ENCODE peak calls at places on chromosomes 16 and 17, in six cellular contexts. One of them, this sample, is unnamed.

GRCh38 chr17:15081008-15081407 is 184.1 kb downstream of the PMP22 start:
- DNase-seq in activated CD8-positive, alpha-beta T cell treated with anti-CD3 and anti-CD28 coated beads for 36 hours: no peak
- DNase-seq in ovary: no peak
- DNase-seq in tibial artery: no peak
- DNase-seq in Calu3: no peak
- DNase-seq in suprapubic skin: no peak
- DNase-seq in this sample: no peak

GRCh38 chr17:3865166-3865565 is 19.1 kb upstream of the NCBP3 start:
- DNase-seq in Calu3: no peak
- DNase-seq in ovary: no peak
- DNase-seq in tibial artery: no peak
- DNase-seq in suprapubic skin: no peak
- DNase-seq in activated CD8-positive, alpha-beta T cell treated with anti-CD3 and anti-CD28 coated beads for 36 hours: no peak
- DNase-seq in this sample: no peak

GRCh38 chr17:31096106-31096436 is 1.3 kb downstream of the NF1 start:
- DNase-seq in activated CD8-positive, alpha-beta T cell treated with anti-CD3 and anti-CD28 coated beads for 36 hours: no peak
- DNase-seq in suprapubic skin: no peak
- DNase-seq in ovary: no peak
- DNase-seq in tibial artery: no peak
- DNase-seq in Calu3: no peak
- DNase-seq in this sample: no peak

GRCh38 chr17:10815318-10815717 is 11.4 kb upstream of the TMEM238L start:
- DNase-seq in tibial artery: no peak
- DNase-seq in ovary: no peak
- DNase-seq in Calu3: no peak
- DNase-seq in suprapubic skin: no peak
- DNase-seq in activated CD8-positive, alpha-beta T cell treated with anti-CD3 and anti-CD28 coated beads for 36 hours: no peak
- DNase-seq in this sample: no peak

GRCh38 chr17:55390364-55390977 is 31.2 kb downstream of the MMD start:
- DNase-seq in ovary: no peak
- DNase-seq in suprapubic skin: no peak
- DNase-seq in tibial artery: no peak
- DNase-seq in Calu3: no peak
- DNase-seq in activated CD8-positive, alpha-beta T cell treated with anti-CD3 and anti-CD28 coated beads for 36 hours: no peak
- DNase-seq in this sample: no peak

GRCh38 chr16:19284207-19284606 is 1.3 kb upstream of the CLEC19A start:
- DNase-seq in suprapubic skin: no peak
- DNase-seq in tibial artery: no peak
- DNase-seq in ovary: no peak
- DNase-seq in activated CD8-positive, alpha-beta T cell treated with anti-CD3 and anti-CD28 coated beads for 36 hours: no peak
- DNase-seq in Calu3: peak; percentile 56
- DNase-seq in this sample: no peak

GRCh38 chr17:82247856-82248671 is 19.2 kb downstream of the SLC16A3 start:
- DNase-seq in ovary: peak; percentile 20
- DNase-seq in Calu3: no peak
- DNase-seq in suprapubic skin: no peak
- DNase-seq in tibial artery: no peak
- DNase-seq in activated CD8-positive, alpha-beta T cell treated with anti-CD3 and anti-CD28 coated beads for 36 hours: no peak
- DNase-seq in this sample: no peak

GRCh38 chr17:69187294-69187693 is 41.3 kb downstream of the ABCA10 start:
- DNase-seq in Calu3: no peak
- DNase-seq in ovary: no peak
- DNase-seq in suprapubic skin: no peak
- DNase-seq in tibial artery: no peak
- DNase-seq in activated CD8-positive, alpha-beta T cell treated with anti-CD3 and anti-CD28 coated beads for 36 hours: no peak
- DNase-seq in this sample: no peak

GRCh38 chr17:65349916-65350315 is 211.5 kb downstream of the AXIN2 start:
- DNase-seq in ovary: no peak
- DNase-seq in activated CD8-positive, alpha-beta T cell treated with anti-CD3 and anti-CD28 coated beads for 36 hours: no peak
- DNase-seq in tibial artery: no peak
- DNase-seq in Calu3: no peak
- DNase-seq in suprapubic skin: no peak
- DNase-seq in this sample: no peak

GRCh38 chr16:57092786-57093301 is 461 bp downstream of the CPNE2 start:
- DNase-seq in ovary: peak; percentile 65
- DNase-seq in activated CD8-positive, alpha-beta T cell treated with anti-CD3 and anti-CD28 coated beads for 36 hours: peak; percentile 50
- DNase-seq in tibial artery: no peak
- DNase-seq in suprapubic skin: no peak
- DNase-seq in Calu3: peak; percentile 74
- DNase-seq in this sample: no peak

GRCh38 chr16:50436271-50436670 is 67.5 kb upstream of the BRD7 start:
- DNase-seq in suprapubic skin: no peak
- DNase-seq in Calu3: no peak
- DNase-seq in ovary: no peak
- DNase-seq in tibial artery: no peak
- DNase-seq in activated CD8-positive, alpha-beta T cell treated with anti-CD3 and anti-CD28 coated beads for 36 hours: no peak
- DNase-seq in this sample: no peak

GRCh38 chr16:81585785-81586184 is 141.2 kb downstream of the CMIP start:
- DNase-seq in Calu3: peak; percentile 45
- DNase-seq in tibial artery: no peak
- DNase-seq in activated CD8-positive, alpha-beta T cell treated with anti-CD3 and anti-CD28 coated beads for 36 hours: no peak
- DNase-seq in suprapubic skin: no peak
- DNase-seq in ovary: no peak
- DNase-seq in this sample: no peak

GRCh38 chr17:81049372-81049911 is 14.5 kb downstream of the BAIAP2 start:
- DNase-seq in ovary: no peak
- DNase-seq in tibial artery: no peak
- DNase-seq in activated CD8-positive, alpha-beta T cell treated with anti-CD3 and anti-CD28 coated beads for 36 hours: peak; percentile 55
- DNase-seq in suprapubic skin: no peak
- DNase-seq in Calu3: peak; percentile 36
- DNase-seq in this sample: no peak

GRCh38 chr17:7579001-7579838 is at the start of gene CD68:
- DNase-seq in ovary: peak; percentile 35
- DNase-seq in activated CD8-positive, alpha-beta T cell treated with anti-CD3 and anti-CD28 coated beads for 36 hours: peak; percentile 91
- DNase-seq in Calu3: peak; percentile 76
- DNase-seq in suprapubic skin: no peak
- DNase-seq in tibial artery: peak; percentile 91
- DNase-seq in this sample: no peak

GRCh38 chr16:68230956-68231355 is 5.0 kb downstream of the ESRP2 start:
- DNase-seq in activated CD8-positive, alpha-beta T cell treated with anti-CD3 and anti-CD28 coated beads for 36 hours: no peak
- DNase-seq in tibial artery: no peak
- DNase-seq in ovary: peak; percentile 18
- DNase-seq in Calu3: no peak
- DNase-seq in suprapubic skin: peak; percentile 56
- DNase-seq in this sample: no peak

GRCh38 chr17:49913226-49914095 is 55.5 kb upstream of the DLX4 start:
- DNase-seq in Calu3: no peak
- DNase-seq in ovary: no peak
- DNase-seq in tibial artery: no peak
- DNase-seq in suprapubic skin: no peak
- DNase-seq in activated CD8-positive, alpha-beta T cell treated with anti-CD3 and anti-CD28 coated beads for 36 hours: no peak
- DNase-seq in this sample: no peak

GRCh38 chr17:1002771-1003555 is 6.0 kb downstream of the TIMM22 start:
- DNase-seq in ovary: no peak
- DNase-seq in activated CD8-positive, alpha-beta T cell treated with anti-CD3 and anti-CD28 coated beads for 36 hours: no peak
- DNase-seq in tibial artery: no peak
- DNase-seq in suprapubic skin: no peak
- DNase-seq in Calu3: no peak
- DNase-seq in this sample: no peak

GRCh38 chr16:51524555-51525373 is 373.7 kb upstream of the SALL1 start:
- DNase-seq in ovary: no peak
- DNase-seq in tibial artery: no peak
- DNase-seq in Calu3: peak; percentile 46
- DNase-seq in suprapubic skin: no peak
- DNase-seq in activated CD8-positive, alpha-beta T cell treated with anti-CD3 and anti-CD28 coated beads for 36 hours: no peak
- DNase-seq in this sample: no peak

GRCh38 chr17:69762359-69762758 is 312.7 kb upstream of the KCNJ16 start:
- DNase-seq in ovary: no peak
- DNase-seq in suprapubic skin: no peak
- DNase-seq in tibial artery: no peak
- DNase-seq in Calu3: no peak
- DNase-seq in activated CD8-positive, alpha-beta T cell treated with anti-CD3 and anti-CD28 coated beads for 36 hours: no peak
- DNase-seq in this sample: no peak

GRCh38 chr17:41873559-41874292 is 8.5 kb upstream of the KLHL11 start:
- DNase-seq in activated CD8-positive, alpha-beta T cell treated with anti-CD3 and anti-CD28 coated beads for 36 hours: no peak
- DNase-seq in suprapubic skin: no peak
- DNase-seq in Calu3: no peak
- DNase-seq in tibial artery: no peak
- DNase-seq in ovary: no peak
- DNase-seq in this sample: no peak

GRCh38 chr17:15351925-15352324 is 10.5 kb upstream of the TEKT3 start:
- DNase-seq in ovary: no peak
- DNase-seq in suprapubic skin: no peak
- DNase-seq in Calu3: no peak
- DNase-seq in tibial artery: peak; percentile 48
- DNase-seq in activated CD8-positive, alpha-beta T cell treated with anti-CD3 and anti-CD28 coated beads for 36 hours: no peak
- DNase-seq in this sample: no peak

GRCh38 chr16:89815639-89816348 is 653 bp downstream of the FANCA start:
- DNase-seq in suprapubic skin: no peak
- DNase-seq in tibial artery: no peak
- DNase-seq in Calu3: peak; percentile 24
- DNase-seq in ovary: no peak
- DNase-seq in activated CD8-positive, alpha-beta T cell treated with anti-CD3 and anti-CD28 coated beads for 36 hours: peak; percentile 28
- DNase-seq in this sample: no peak

GRCh38 chr17:57946798-57947358 is 8.3 kb downstream of the CUEDC1 start:
- DNase-seq in suprapubic skin: no peak
- DNase-seq in Calu3: peak; percentile 57
- DNase-seq in activated CD8-positive, alpha-beta T cell treated with anti-CD3 and anti-CD28 coated beads for 36 hours: peak; percentile 50
- DNase-seq in ovary: peak; percentile 49
- DNase-seq in tibial artery: no peak
- DNase-seq in this sample: no peak

GRCh38 chr17:801660-802059 is 19.5 kb downstream of the MRM3 start:
- DNase-seq in Calu3: no peak
- DNase-seq in ovary: no peak
- DNase-seq in suprapubic skin: no peak
- DNase-seq in activated CD8-positive, alpha-beta T cell treated with anti-CD3 and anti-CD28 coated beads for 36 hours: no peak
- DNase-seq in tibial artery: no peak
- DNase-seq in this sample: no peak

GRCh38 chr17:7882068-7882467 is 6.5 kb upstream of the CHD3 start:
- DNase-seq in Calu3: no peak
- DNase-seq in activated CD8-positive, alpha-beta T cell treated with anti-CD3 and anti-CD28 coated beads for 36 hours: no peak
- DNase-seq in suprapubic skin: peak; percentile 62
- DNase-seq in tibial artery: no peak
- DNase-seq in ovary: no peak
- DNase-seq in this sample: no peak

GRCh38 chr16:9256196-9256595 is 164.8 kb downstream of the HAPSTR1 start:
- DNase-seq in ovary: no peak
- DNase-seq in suprapubic skin: no peak
- DNase-seq in Calu3: peak; percentile 70
- DNase-seq in activated CD8-positive, alpha-beta T cell treated with anti-CD3 and anti-CD28 coated beads for 36 hours: peak; percentile 64
- DNase-seq in tibial artery: no peak
- DNase-seq in this sample: no peak

GRCh38 chr17:17767497-17768286 is 69.1 kb downstream of the SREBF1 start:
- DNase-seq in Calu3: no peak
- DNase-seq in ovary: no peak
- DNase-seq in activated CD8-positive, alpha-beta T cell treated with anti-CD3 and anti-CD28 coated beads for 36 hours: no peak
- DNase-seq in suprapubic skin: no peak
- DNase-seq in tibial artery: no peak
- DNase-seq in this sample: no peak

GRCh38 chr17:17766351-17767095 is 70.3 kb downstream of the SREBF1 start:
- DNase-seq in ovary: no peak
- DNase-seq in suprapubic skin: no peak
- DNase-seq in Calu3: no peak
- DNase-seq in tibial artery: no peak
- DNase-seq in activated CD8-positive, alpha-beta T cell treated with anti-CD3 and anti-CD28 coated beads for 36 hours: no peak
- DNase-seq in this sample: no peak

GRCh38 chr17:17765359-17765758 is 71.4 kb downstream of the SREBF1 start:
- DNase-seq in activated CD8-positive, alpha-beta T cell treated with anti-CD3 and anti-CD28 coated beads for 36 hours: no peak
- DNase-seq in ovary: no peak
- DNase-seq in Calu3: no peak
- DNase-seq in suprapubic skin: no peak
- DNase-seq in tibial artery: no peak
- DNase-seq in this sample: no peak

GRCh38 chr17:17767096-17767470 is 69.7 kb downstream of the SREBF1 start:
- DNase-seq in ovary: no peak
- DNase-seq in tibial artery: no peak
- DNase-seq in Calu3: no peak
- DNase-seq in activated CD8-positive, alpha-beta T cell treated with anti-CD3 and anti-CD28 coated beads for 36 hours: no peak
- DNase-seq in suprapubic skin: no peak
- DNase-seq in this sample: no peak

GRCh38 chr17:17765921-17766320 is 70.9 kb downstream of the SREBF1 start:
- DNase-seq in tibial artery: no peak
- DNase-seq in Calu3: no peak
- DNase-seq in activated CD8-positive, alpha-beta T cell treated with anti-CD3 and anti-CD28 coated beads for 36 hours: no peak
- DNase-seq in ovary: no peak
- DNase-seq in suprapubic skin: no peak
- DNase-seq in this sample: no peak
- TF ChIP-seq CTCF in tibial artery: no peak
- TF ChIP-seq CTCF in Calu3: no peak
- TF ChIP-seq CTCF in activated CD8-positive, alpha-beta T cell treated with anti-CD3 and anti-CD28 coated beads for 36 hours: no peak
- TF ChIP-seq CTCF in ovary: no peak
- TF ChIP-seq CTCF in suprapubic skin: no peak
- TF ChIP-seq CTCF in this sample: no peak

DNA sequence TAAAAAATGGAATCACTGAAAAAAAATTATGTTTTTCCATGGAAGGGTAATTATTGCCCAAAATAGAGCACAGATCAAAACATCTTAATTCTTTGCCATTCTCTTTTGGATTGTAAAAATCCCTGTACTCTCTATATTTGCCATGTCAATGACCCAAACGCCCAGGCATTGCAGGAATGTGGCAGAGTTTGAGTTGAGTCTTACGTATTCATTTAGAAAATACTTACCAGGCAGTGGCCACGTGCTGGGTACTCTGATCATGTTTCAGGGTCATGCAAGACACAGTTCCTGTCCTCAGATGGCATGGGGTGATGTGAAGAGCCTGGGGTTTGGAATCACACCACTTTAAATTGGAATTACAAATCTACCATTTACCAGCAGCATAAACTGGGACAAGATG is 267.7 kb downstream of the ABCC12 start:
- DNase-seq in activated CD8-positive, alpha-beta T cell treated with anti-CD3 and anti-CD28 coated beads for 36 hours: no peak
- DNase-seq in tibial artery: no peak
- DNase-seq in Calu3: peak; percentile 32
- DNase-seq in suprapubic skin: no peak
- DNase-seq in ovary: no peak
- DNase-seq in this sample: no peak
- TF ChIP-seq CTCF in activated CD8-positive, alpha-beta T cell treated with anti-CD3 and anti-CD28 coated beads for 36 hours: no peak
- TF ChIP-seq CTCF in tibial artery: no peak
- TF ChIP-seq CTCF in Calu3: no peak
- TF ChIP-seq CTCF in suprapubic skin: no peak
- TF ChIP-seq CTCF in ovary: no peak
- TF ChIP-seq CTCF in this sample: no peak

GRCh38 chr17:77741109-77741508 is 217.4 kb upstream of the TNRC6C start:
- DNase-seq in ovary: no peak
- DNase-seq in suprapubic skin: peak; percentile 57
- DNase-seq in tibial artery: no peak
- DNase-seq in activated CD8-positive, alpha-beta T cell treated with anti-CD3 and anti-CD28 coated beads for 36 hours: peak; percentile 64
- DNase-seq in Calu3: no peak
- DNase-seq in this sample: no peak
- TF ChIP-seq CTCF in ovary: no peak
- TF ChIP-seq CTCF in suprapubic skin: no peak
- TF ChIP-seq CTCF in tibial artery: no peak
- TF ChIP-seq CTCF in activated CD8-positive, alpha-beta T cell treated with anti-CD3 and anti-CD28 coated beads for 36 hours: peak; percentile 65
- TF ChIP-seq CTCF in Calu3: no peak
- TF ChIP-seq CTCF in this sample: peak; percentile 70

GRCh38 chr17:72030067-72030899 is 90.5 kb upstream of the SOX9 start:
- DNase-seq in Calu3: peak; percentile 46
- DNase-seq in tibial artery: no peak
- DNase-seq in ovary: peak; percentile 8
- DNase-seq in activated CD8-positive, alpha-beta T cell treated with anti-CD3 and anti-CD28 coated beads for 36 hours: peak; percentile 48
- DNase-seq in suprapubic skin: no peak
- DNase-seq in this sample: peak; percentile 68
- TF ChIP-seq CTCF in Calu3: peak; percentile 35
- TF ChIP-seq CTCF in tibial artery: peak; percentile 18
- TF ChIP-seq CTCF in ovary: no peak
- TF ChIP-seq CTCF in activated CD8-positive, alpha-beta T cell treated with anti-CD3 and anti-CD28 coated beads for 36 hours: no peak
- TF ChIP-seq CTCF in suprapubic skin: no peak
- TF ChIP-seq CTCF in this sample: peak; percentile 78

GRCh38 chr17:17702821-17703607 is 21.8 kb downstream of the RAI1 start:
- DNase-seq in suprapubic skin: no peak
- DNase-seq in Calu3: no peak
- DNase-seq in tibial artery: no peak
- DNase-seq in activated CD8-positive, alpha-beta T cell treated with anti-CD3 and anti-CD28 coated beads for 36 hours: no peak
- DNase-seq in ovary: peak; percentile 76
- DNase-seq in this sample: no peak
- TF ChIP-seq CTCF in suprapubic skin: no peak
- TF ChIP-seq CTCF in Calu3: no peak
- TF ChIP-seq CTCF in tibial artery: no peak
- TF ChIP-seq CTCF in activated CD8-positive, alpha-beta T cell treated with anti-CD3 and anti-CD28 coated beads for 36 hours: no peak
- TF ChIP-seq CTCF in ovary: no peak
- TF ChIP-seq CTCF in this sample: no peak

This sample was measured in type B pancreatic cell.